ENCODE peak calls at places on chromosomes 13 and 19, in ten cellular contexts. One of them, this sample, is unnamed.

GRCh38 chr19:45641274-45642105 is 2.3 kb upstream of the EML2 start:
- DNase-seq in transverse colon: peak; percentile 94
- DNase-seq in prostate gland: peak; percentile 57
- DNase-seq in endothelial cell of umbilical vein: peak; percentile 66
- DNase-seq in stomach: peak; percentile 95
- DNase-seq in Panc1: peak; percentile 91
- DNase-seq in HCT116: peak; percentile 97
- DNase-seq in suprapubic skin: peak; percentile 94
- DNase-seq in H1: peak; percentile 92
- DNase-seq in breast epithelium: peak; percentile 95
- DNase-seq in this sample: peak; percentile 100

GRCh38 chr19:40771101-40771539 is 4.2 kb upstream of the MIA start:
- DNase-seq in transverse colon: no peak
- DNase-seq in prostate gland: no peak
- DNase-seq in endothelial cell of umbilical vein: no peak
- DNase-seq in stomach: no peak
- DNase-seq in Panc1: no peak
- DNase-seq in HCT116: no peak
- DNase-seq in suprapubic skin: no peak
- DNase-seq in H1: no peak
- DNase-seq in breast epithelium: no peak
- DNase-seq in this sample: peak; percentile 49

GRCh38 chr13:31195616-31196015 is 4.2 kb upstream of the B3GLCT start:
- DNase-seq in transverse colon: no peak
- DNase-seq in prostate gland: no peak
- DNase-seq in endothelial cell of umbilical vein: no peak
- DNase-seq in stomach: no peak
- DNase-seq in Panc1: no peak
- DNase-seq in HCT116: no peak
- DNase-seq in suprapubic skin: no peak
- DNase-seq in H1: no peak
- DNase-seq in breast epithelium: no peak
- DNase-seq in this sample: no peak

GRCh38 chr13:36850790-36851438 is 31.9 kb downstream of the RFXAP start:
- DNase-seq in transverse colon: peak; percentile 19
- DNase-seq in prostate gland: no peak
- DNase-seq in endothelial cell of umbilical vein: peak; percentile 37
- DNase-seq in stomach: no peak
- DNase-seq in Panc1: no peak
- DNase-seq in HCT116: no peak
- DNase-seq in suprapubic skin: no peak
- DNase-seq in H1: no peak
- DNase-seq in breast epithelium: no peak
- DNase-seq in this sample: peak; percentile 73

GRCh38 chr13:35979378-35979911 is 151.7 kb downstream of the DCLK1 start:
- DNase-seq in transverse colon: peak; percentile 45
- DNase-seq in prostate gland: no peak
- DNase-seq in endothelial cell of umbilical vein: peak; percentile 39
- DNase-seq in stomach: peak; percentile 37
- DNase-seq in Panc1: no peak
- DNase-seq in HCT116: no peak
- DNase-seq in suprapubic skin: peak; percentile 92
- DNase-seq in H1: no peak
- DNase-seq in breast epithelium: peak; percentile 64
- DNase-seq in this sample: no peak

GRCh38 chr19:15672580-15673175 is at the start of gene CYP4F12:
- DNase-seq in transverse colon: peak; percentile 96
- DNase-seq in prostate gland: peak; percentile 61
- DNase-seq in endothelial cell of umbilical vein: no peak
- DNase-seq in stomach: peak; percentile 84
- DNase-seq in Panc1: no peak
- DNase-seq in HCT116: peak; percentile 49
- DNase-seq in suprapubic skin: peak; percentile 91
- DNase-seq in H1: no peak
- DNase-seq in breast epithelium: peak; percentile 46
- DNase-seq in this sample: peak; percentile 17

GRCh38 chr19:49567722-49568454 is 12.5 kb downstream of the NOSIP start:
- DNase-seq in transverse colon: peak; percentile 57
- DNase-seq in prostate gland: no peak
- DNase-seq in endothelial cell of umbilical vein: no peak
- DNase-seq in stomach: no peak
- DNase-seq in Panc1: no peak
- DNase-seq in HCT116: no peak
- DNase-seq in suprapubic skin: no peak
- DNase-seq in H1: no peak
- DNase-seq in breast epithelium: no peak
- DNase-seq in this sample: no peak

GRCh38 chr19:46180701-46181385 is 32.8 kb downstream of the IGFL2 start:
- DNase-seq in transverse colon: no peak
- DNase-seq in prostate gland: no peak
- DNase-seq in endothelial cell of umbilical vein: peak; percentile 20
- DNase-seq in stomach: no peak
- DNase-seq in Panc1: no peak
- DNase-seq in HCT116: peak; percentile 15
- DNase-seq in suprapubic skin: no peak
- DNase-seq in H1: no peak
- DNase-seq in breast epithelium: no peak
- DNase-seq in this sample: no peak

GRCh38 chr13:111066544-111066943 is 48.6 kb upstream of the ARHGEF7 start:
- DNase-seq in transverse colon: no peak
- DNase-seq in prostate gland: no peak
- DNase-seq in endothelial cell of umbilical vein: no peak
- DNase-seq in stomach: no peak
- DNase-seq in Panc1: no peak
- DNase-seq in HCT116: no peak
- DNase-seq in suprapubic skin: no peak
- DNase-seq in H1: no peak
- DNase-seq in breast epithelium: no peak
- DNase-seq in this sample: peak; percentile 58

GRCh38 chr19:17323973-17324327 is 10.7 kb downstream of the ANO8 start:
- DNase-seq in transverse colon: no peak
- DNase-seq in prostate gland: no peak
- DNase-seq in endothelial cell of umbilical vein: no peak
- DNase-seq in stomach: no peak
- DNase-seq in Panc1: no peak
- DNase-seq in HCT116: no peak
- DNase-seq in suprapubic skin: no peak
- DNase-seq in H1: no peak
- DNase-seq in breast epithelium: no peak
- DNase-seq in this sample: no peak

GRCh38 chr19:19546751-19547162 is 8.7 kb downstream of the CILP2 start:
- DNase-seq in transverse colon: no peak
- DNase-seq in prostate gland: no peak
- DNase-seq in endothelial cell of umbilical vein: no peak
- DNase-seq in stomach: no peak
- DNase-seq in Panc1: no peak
- DNase-seq in HCT116: no peak
- DNase-seq in suprapubic skin: no peak
- DNase-seq in H1: no peak
- DNase-seq in breast epithelium: no peak
- DNase-seq in this sample: no peak

GRCh38 chr19:57954996-57955395 is 7.5 kb upstream of the ZNF256 start:
- DNase-seq in transverse colon: no peak
- DNase-seq in prostate gland: no peak
- DNase-seq in endothelial cell of umbilical vein: no peak
- DNase-seq in stomach: no peak
- DNase-seq in Panc1: no peak
- DNase-seq in HCT116: no peak
- DNase-seq in suprapubic skin: no peak
- DNase-seq in H1: no peak
- DNase-seq in breast epithelium: no peak
- DNase-seq in this sample: no peak

GRCh38 chr13:41411536-41411935 is 45.8 kb upstream of the RGCC start:
- DNase-seq in transverse colon: no peak
- DNase-seq in prostate gland: peak; percentile 13
- DNase-seq in endothelial cell of umbilical vein: peak; percentile 32
- DNase-seq in stomach: no peak
- DNase-seq in Panc1: no peak
- DNase-seq in HCT116: peak; percentile 23
- DNase-seq in suprapubic skin: no peak
- DNase-seq in H1: no peak
- DNase-seq in breast epithelium: no peak
- DNase-seq in this sample: peak; percentile 50

GRCh38 chr13:47215741-47216140 is 318.9 kb upstream of the HTR2A start:
- DNase-seq in transverse colon: no peak
- DNase-seq in prostate gland: no peak
- DNase-seq in endothelial cell of umbilical vein: no peak
- DNase-seq in stomach: no peak
- DNase-seq in Panc1: peak; percentile 10
- DNase-seq in HCT116: no peak
- DNase-seq in suprapubic skin: no peak
- DNase-seq in H1: peak; percentile 19
- DNase-seq in breast epithelium: no peak
- DNase-seq in this sample: peak; percentile 39

GRCh38 chr13:34747507-34747906 is 194.6 kb upstream of the NBEA start:
- DNase-seq in transverse colon: no peak
- DNase-seq in prostate gland: no peak
- DNase-seq in endothelial cell of umbilical vein: no peak
- DNase-seq in stomach: no peak
- DNase-seq in Panc1: no peak
- DNase-seq in HCT116: no peak
- DNase-seq in suprapubic skin: no peak
- DNase-seq in H1: no peak
- DNase-seq in breast epithelium: no peak
- DNase-seq in this sample: no peak
- TF ChIP-seq POLR2AphosphoS5 in transverse colon: no peak
- TF ChIP-seq POLR2AphosphoS5 in prostate gland: no peak
- TF ChIP-seq POLR2AphosphoS5 in endothelial cell of umbilical vein: no peak
- TF ChIP-seq POLR2AphosphoS5 in stomach: no peak
- TF ChIP-seq POLR2AphosphoS5 in Panc1: no peak
- TF ChIP-seq POLR2AphosphoS5 in HCT116: no peak
- TF ChIP-seq POLR2AphosphoS5 in suprapubic skin: no peak
- TF ChIP-seq POLR2AphosphoS5 in H1: no peak
- TF ChIP-seq POLR2AphosphoS5 in breast epithelium: no peak
- TF ChIP-seq POLR2AphosphoS5 in this sample: no peak

DNA sequence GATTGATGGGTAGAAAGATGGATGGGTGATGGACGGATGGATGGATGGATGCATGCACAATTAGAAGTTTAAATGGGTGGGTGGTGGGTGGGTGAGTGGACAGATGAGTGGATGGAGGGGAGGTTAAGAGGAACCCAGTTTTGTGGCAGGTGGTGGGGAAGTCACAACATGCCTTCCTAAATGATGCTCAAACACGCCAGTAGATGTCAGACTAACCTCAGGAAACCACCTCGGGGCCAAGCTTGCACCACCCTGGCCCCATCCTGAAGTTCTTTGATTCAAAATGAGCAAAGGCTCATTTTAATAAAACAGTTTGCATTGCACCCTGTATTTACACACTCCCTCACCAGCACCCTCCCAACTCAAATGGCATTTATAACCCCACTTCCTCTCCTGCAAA is 91.3 kb upstream of the CACNA1A start:
- DNase-seq in transverse colon: peak; percentile 41
- DNase-seq in prostate gland: peak; percentile 23
- DNase-seq in endothelial cell of umbilical vein: peak; percentile 66
- DNase-seq in stomach: peak; percentile 39
- DNase-seq in Panc1: peak; percentile 27
- DNase-seq in HCT116: peak; percentile 57
- DNase-seq in suprapubic skin: no peak
- DNase-seq in H1: no peak
- DNase-seq in breast epithelium: peak; percentile 22
- DNase-seq in this sample: peak; percentile 76
- H3K27ac ChIP-seq in transverse colon: no peak overlapping the region
- H3K27ac ChIP-seq in prostate gland: no peak overlapping the region
- H3K27ac ChIP-seq in endothelial cell of umbilical vein: no peak overlapping the region
- H3K27ac ChIP-seq in stomach: no peak overlapping the region
- H3K27ac ChIP-seq in Panc1: no peak overlapping the region
- H3K27ac ChIP-seq in HCT116: no peak overlapping the region
- H3K27ac ChIP-seq in suprapubic skin: no peak overlapping the region
- H3K27ac ChIP-seq in H1: no peak overlapping the region
- H3K27ac ChIP-seq in breast epithelium: no peak overlapping the region
- H3K27ac ChIP-seq in this sample: no peak overlapping the region

DNA sequence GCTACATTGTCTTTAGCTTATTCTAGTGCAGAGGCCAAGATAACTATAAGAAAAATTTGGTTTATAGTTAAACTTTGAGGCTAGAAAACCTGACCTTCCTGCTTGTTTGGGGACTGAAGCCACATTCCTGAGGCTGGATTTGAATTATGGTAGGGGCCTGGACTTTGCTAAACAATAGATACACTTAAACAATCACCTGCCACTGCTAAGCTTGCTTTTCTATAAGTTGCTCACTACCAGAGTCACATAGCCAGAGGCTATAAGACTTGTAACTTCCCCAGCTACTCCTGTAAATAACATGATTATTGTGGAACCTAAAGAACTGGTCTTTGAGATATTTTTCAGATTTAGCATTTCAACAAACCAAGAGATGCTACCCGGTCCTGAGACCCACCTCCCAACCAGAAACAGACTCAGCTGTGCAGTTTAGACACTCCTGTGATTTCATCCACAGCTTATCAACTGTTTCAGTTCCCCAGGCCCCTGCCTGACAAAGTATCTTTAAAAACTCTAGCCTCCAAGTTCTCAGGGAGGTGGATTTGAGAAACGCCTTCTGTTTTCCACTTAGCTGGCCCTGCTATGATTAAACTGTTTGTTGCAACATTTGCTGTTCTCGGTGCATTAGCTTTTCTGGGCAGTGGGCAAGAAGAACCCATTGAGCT is 77.7 kb downstream of the MIPEP start:
- DNase-seq in transverse colon: no peak
- DNase-seq in prostate gland: no peak
- DNase-seq in endothelial cell of umbilical vein: no peak
- DNase-seq in stomach: no peak
- DNase-seq in Panc1: no peak
- DNase-seq in HCT116: no peak
- DNase-seq in suprapubic skin: no peak
- DNase-seq in H1: no peak
- DNase-seq in breast epithelium: no peak
- DNase-seq in this sample: no peak
- H3K4me1 ChIP-seq in transverse colon: no peaks in the 10 kb centered on the region
- H3K4me1 ChIP-seq in prostate gland: no peaks in the 10 kb centered on the region
- H3K4me1 ChIP-seq in endothelial cell of umbilical vein: no peaks in the 10 kb centered on the region
- H3K4me1 ChIP-seq in stomach: no peaks in the 10 kb centered on the region
- H3K4me1 ChIP-seq in Panc1: no peaks in the 10 kb centered on the region
- H3K4me1 ChIP-seq in HCT116: no peaks in the 10 kb centered on the region
- H3K4me1 ChIP-seq in suprapubic skin: peaks cover 5% of the 10 kb centered on the region
- H3K4me1 ChIP-seq in H1: no peaks in the 10 kb centered on the region
- H3K4me1 ChIP-seq in breast epithelium: no peaks in the 10 kb centered on the region
- H3K4me1 ChIP-seq in this sample: peaks cover 9% of the 10 kb centered on the region

DNA sequence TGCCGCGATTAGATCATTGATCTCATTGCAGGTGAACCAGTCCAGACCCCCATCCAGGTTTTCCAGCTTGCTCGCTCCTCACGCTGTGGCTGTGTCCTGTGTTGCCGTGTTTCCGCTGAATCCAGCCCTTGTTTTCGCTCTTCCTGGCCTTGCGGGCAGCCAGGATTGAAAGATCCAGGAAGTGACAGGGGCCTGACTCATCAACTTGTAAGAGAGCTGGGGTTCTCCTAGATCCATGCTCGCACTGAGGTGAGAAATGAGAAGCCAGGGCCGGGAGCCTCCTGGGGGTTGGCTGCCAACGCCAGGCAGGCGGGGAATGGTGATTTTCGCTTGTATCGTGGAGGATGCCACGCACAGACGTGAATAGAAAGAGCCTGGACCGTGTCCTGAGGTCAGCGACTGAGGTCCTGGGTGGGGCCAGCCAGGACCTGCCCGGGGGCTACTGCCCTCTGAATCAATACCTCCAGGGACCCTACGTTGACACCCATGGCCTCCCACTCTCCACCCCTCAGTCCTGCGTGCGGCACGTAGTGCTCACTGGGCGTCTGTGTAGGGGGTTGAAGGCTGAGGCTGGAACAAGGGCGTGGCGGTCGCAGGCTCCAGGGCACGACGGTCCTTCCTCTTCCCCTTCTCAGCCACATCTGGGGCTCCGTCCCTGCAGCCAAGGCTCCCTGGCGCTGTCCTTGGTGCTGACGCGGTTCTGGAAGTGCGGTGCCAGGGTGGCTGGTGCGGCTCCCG is 7.3 kb upstream of the PTPRH start:
- DNase-seq in transverse colon: peak; percentile 86
- DNase-seq in prostate gland: peak; percentile 31
- DNase-seq in endothelial cell of umbilical vein: peak; percentile 97
- DNase-seq in stomach: peak; percentile 72
- DNase-seq in Panc1: peak; percentile 99
- DNase-seq in HCT116: peak; percentile 100
- DNase-seq in suprapubic skin: no peak
- DNase-seq in H1: peak; percentile 84
- DNase-seq in breast epithelium: peak; percentile 23
- DNase-seq in this sample: peak; percentile 98
- TF ChIP-seq POLR2AphosphoS5 in transverse colon: peak; percentile 7
- TF ChIP-seq POLR2AphosphoS5 in prostate gland: peak; percentile 5
- TF ChIP-seq POLR2AphosphoS5 in endothelial cell of umbilical vein: peak; percentile 68
- TF ChIP-seq POLR2AphosphoS5 in stomach: peak; percentile 88
- TF ChIP-seq POLR2AphosphoS5 in Panc1: peak; percentile 88
- TF ChIP-seq POLR2AphosphoS5 in HCT116: peak; percentile 67
- TF ChIP-seq POLR2AphosphoS5 in suprapubic skin: peak; percentile 10
- TF ChIP-seq POLR2AphosphoS5 in H1: peak; percentile 69
- TF ChIP-seq POLR2AphosphoS5 in breast epithelium: peak; percentile 48
- TF ChIP-seq POLR2AphosphoS5 in this sample: peak; percentile 15